ENCODE peak calls at places on chromosome 9, in four cellular contexts. U, Z, L and R are unnamed samples.

GRCh38 chr9:70475211-70475610 is 60.8 kb upstream of the KLF9 start:
- DNase-seq in U (no peak), Z (no peak), L (no peak), R (no peak)

GRCh38 chr9:101530076-101530711 is 3.5 kb upstream of the RNF20 start:
- DNase-seq in U (peak; percentile 72), Z (peak; percentile 34), L (peak; percentile 92), R (no peak)

GRCh38 chr9:89969156-89969566 is 364.3 kb downstream of the GADD45G start:
- DNase-seq in U (peak; percentile 88), Z (no peak), L (no peak), R (no peak)

GRCh38 chr9:90827181-90827866 is 25.7 kb downstream of the SYK start:
- DNase-seq in U (no peak), Z (no peak), L (peak; percentile 56), R (no peak)

GRCh38 chr9:95516221-95516735 is 493 bp downstream of the PTCH1 start:
- DNase-seq in U (no peak), Z (no peak), L (no peak), R (no peak)

GRCh38 chr9:96048116-96048953 is 172.8 kb downstream of the ERCC6L2 start:
- DNase-seq in U (peak; percentile 48), Z (no peak), L (no peak), R (no peak)

GRCh38 chr9:91182429-91182828 is 179.3 kb downstream of the AUH start:
- DNase-seq in U (peak; percentile 95), Z (no peak), L (peak; percentile 54), R (no peak)

GRCh38 chr9:84779892-84780291 is 110.4 kb downstream of the NTRK2 start:
- DNase-seq in U (no peak), Z (no peak), L (no peak), R (no peak)

GRCh38 chr9:115118471-115119156 is 657 bp upstream of the TNC start:
- DNase-seq in U (peak; percentile 96), Z (no peak), L (peak; percentile 61), R (no peak)

GRCh38 chr9:91837982-91838731 is 111.9 kb downstream of the ROR2 start:
- DNase-seq in U (peak; percentile 89), Z (no peak), L (peak; percentile 94), R (no peak)

GRCh38 chr9:128685636-128686489 is 3.2 kb upstream of the SET start:
- DNase-seq in U (no peak), Z (no peak), L (no peak), R (no peak)

GRCh38 chr9:92525306-92525705 is 10.5 kb downstream of the ECM2 start:
- DNase-seq in U (no peak), Z (no peak), L (no peak), R (no peak)

GRCh38 chr9:136669791-136670464 is 7.2 kb downstream of the EGFL7 start:
- DNase-seq in U (no peak), Z (no peak), L (no peak), R (no peak)

GRCh38 chr9:81237565-81238231 is 451.6 kb downstream of the TLE1 start:
- DNase-seq in U (no peak), Z (no peak), L (no peak), R (no peak)

GRCh38 chr9:129109952-129110739 is 447 bp downstream of the CRAT start:
- DNase-seq in U (no peak), Z (no peak), L (peak; percentile 75), R (no peak)

GRCh38 chr9:73093740-73094379 is 57.8 kb upstream of the ANXA1 start:
- DNase-seq in U (peak; percentile 23), Z (no peak), L (no peak), R (no peak)

GRCh38 chr9:99873531-99873930 is 32.9 kb upstream of the STX17 start:
- DNase-seq in U (peak; percentile 86), Z (no peak), L (no peak), R (no peak)

GRCh38 chr9:2810424-2811075 is 33.3 kb downstream of the PUM3 start:
- DNase-seq in U (no peak), Z (no peak), L (no peak), R (no peak)

GRCh38 chr9:4305065-4305481 is 5.2 kb upstream of the GLIS3 start:
- DNase-seq in U (no peak), Z (no peak), L (no peak), R (no peak)